ENCODE peak calls at places on chromosomes 3 and 15, in eight cellular contexts. T, Y, S, N, Z, C, J and F are unnamed samples.

GRCh38 chr15:59020321-59020720 is 32.9 kb downstream of the RNF111 start:
- DNase-seq in Y (no peak), T (no peak), S (no peak), N (no peak), C (no peak), J (no peak), Z (no peak), F (no peak)

GRCh38 chr15:100124936-100125626 is 216.7 kb downstream of the ADAMTS17 start:
- DNase-seq in Z (no peak), Y (no peak), N (no peak), C (no peak), S (no peak), J (no peak), T (no peak), F (no peak)

GRCh38 chr3:23157331-23157730 is 45.8 kb upstream of the UBE2E2 start:
- DNase-seq in J (no peak), C (no peak), N (no peak), Z (no peak), T (no peak), Y (no peak), S (no peak), F (no peak)

GRCh38 chr15:69535101-69535638 is 82.6 kb downstream of the RPLP1 start:
- DNase-seq in N (no peak), Y (no peak), T (peak), J (no peak), C (no peak), Z (no peak), S (no peak), F (no peak)

GRCh38 chr3:17330660-17331059 is 411.8 kb downstream of the TBC1D5 start:
- DNase-seq in J (no peak), T (no peak), Y (no peak), Z (no peak), S (no peak), N (no peak), C (no peak), F (no peak)

GRCh38 chr3:172204716-172205115 is 165.3 kb downstream of the FNDC3B start:
- DNase-seq in Z (no peak), C (no peak), T (no peak), Y (no peak), S (no peak), N (no peak), J (no peak), F (no peak)

GRCh38 chr3:23202203-23202920 is 765 bp upstream of the UBE2E2 start:
- DNase-seq in Z (no peak), N (no peak), S (no peak), J (no peak), T (peak), Y (no peak), C (no peak), F (peak)

GRCh38 chr15:82995938-82996337 is 9.9 kb downstream of the RAMAC start:
- DNase-seq in J (no peak), N (no peak), T (no peak), S (no peak), Y (no peak), C (no peak), Z (no peak), F (peak)

GRCh38 chr3:105513042-105513441 is 146.3 kb downstream of the ALCAM start:
- DNase-seq in Z (no peak), C (no peak), Y (no peak), N (no peak), S (no peak), T (no peak), J (no peak), F (no peak)

GRCh38 chr3:195066441-195066841 is 204.5 kb downstream of the XXYLT1 start:
- DNase-seq in Y (no peak), N (no peak), Z (no peak), T (no peak), S (no peak), J (no peak), C (peak), F (no peak)

GRCh38 chr3:47791193-47791855 is 9.6 kb upstream of the SMARCC1 start:
- DNase-seq in J (no peak), Y (no peak), S (no peak), N (no peak), Z (no peak), C (peak), T (no peak), F (peak)

GRCh38 chr3:25584011-25584789 is 80.5 kb downstream of the TOP2B start:
- DNase-seq in Y (no peak), J (no peak), N (no peak), Z (no peak), C (no peak), T (peak), S (no peak), F (no peak)

GRCh38 chr15:37134699-37135131 is 34.4 kb upstream of the MEIS2 start:
- DNase-seq in Y (no peak), T (no peak), C (no peak), J (no peak), N (no peak), Z (no peak), S (no peak), F (peak)

GRCh38 chr3:115147329-115148141 is 447 bp upstream of the ZBTB20 start:
- DNase-seq in Z (peak), Y (peak), N (peak), J (peak), T (peak), S (peak), C (peak), F (peak)

GRCh38 chr3:79473993-79474392 is 293.8 kb downstream of the ROBO1 start:
- DNase-seq in C (no peak), J (no peak), Z (no peak), S (no peak), N (no peak), T (no peak), Y (no peak), F (no peak)

GRCh38 chr15:67097893-67098740 is 32.7 kb downstream of the SMAD3 start:
- DNase-seq in C (no peak), Y (peak), S (peak), T (no peak), N (no peak), Z (no peak), J (peak), F (peak)

GRCh38 chr15:31438601-31439265 is 112.1 kb downstream of the KLF13 start:
- DNase-seq in N (no peak), S (no peak), Y (no peak), C (no peak), T (no peak), J (no peak), Z (no peak), F (no peak)

GRCh38 chr3:149384911-149385321 is 7.5 kb upstream of the TM4SF1 start:
- DNase-seq in C (no peak), T (peak), J (peak), N (no peak), Z (no peak), Y (no peak), S (no peak), F (no peak)

GRCh38 chr15:27418729-27419128 is 447.7 kb downstream of the GABRG3 start:
- DNase-seq in J (no peak), Z (no peak), Y (no peak), S (no peak), T (peak), N (no peak), C (no peak), F (no peak)

GRCh38 chr15:100713163-100713867 is 110.9 kb downstream of the ASB7 start:
- DNase-seq in S (no peak), N (no peak), Y (no peak), J (peak), Z (no peak), C (peak), T (peak), F (no peak)

GRCh38 chr3:189488241-189488767 is 142.9 kb upstream of the TP63 start:
- DNase-seq in N (no peak), C (no peak), J (no peak), Y (no peak), S (no peak), Z (no peak), T (peak), F (peak)

GRCh38 chr15:69926011-69926410 is 171.7 kb downstream of the TLE3 start:
- DNase-seq in Z (no peak), Y (no peak), C (no peak), T (no peak), N (no peak), J (no peak), S (no peak), F (no peak)

GRCh38 chr3:15387735-15388134 is 39.6 kb downstream of the METTL6 start:
- DNase-seq in T (no peak), C (no peak), S (no peak), J (no peak), N (no peak), Y (no peak), Z (no peak), F (no peak)
- H3K27ac ChIP-seq in T (no peak), C (peak), S (no peak), J (no peak), N (peak), Y (peak), Z (no peak), F (no peak)

GRCh38 chr3:187997490-187997889 is 156.5 kb upstream of the LPP start:
- DNase-seq in Z (no peak), T (no peak), S (no peak), N (no peak), C (no peak), J (no peak), Y (no peak), F (no peak)
- H3K27ac ChIP-seq in Z (no peak), T (no peak), S (no peak), N (no peak), C (no peak), J (no peak), Y (no peak), F (no peak)

GRCh38 chr3:5021116-5021515 is 41.9 kb downstream of the BHLHE40 start:
- DNase-seq in S (no peak), T (no peak), C (no peak), Z (no peak), Y (no peak), N (no peak), J (no peak), F (no peak)
- H3K27ac ChIP-seq in S (no peak), T (no peak), C (no peak), Z (no peak), Y (no peak), N (no peak), J (no peak), F (no peak)

GRCh38 chr3:14453368-14453710 is 50.9 kb downstream of the SLC6A6 start:
- DNase-seq in N (no peak), S (no peak), J (no peak), Z (no peak), T (no peak), Y (no peak), C (no peak), F (no peak)
- H3K27ac ChIP-seq in N (no peak), S (no peak), J (peak), Z (no peak), T (peak), Y (peak), C (peak), F (peak)

GRCh38 chr3:62416109-62416508 is 42.8 kb upstream of the FEZF2 start:
- DNase-seq in S (no peak), T (no peak), J (no peak), N (no peak), Y (no peak), Z (no peak), C (no peak), F (no peak)

GRCh38 chr3:62415312-62415791 is 42.0 kb upstream of the FEZF2 start:
- DNase-seq in S (no peak), T (peak), Y (no peak), J (no peak), C (no peak), Z (no peak), N (no peak), F (peak)

DNA sequence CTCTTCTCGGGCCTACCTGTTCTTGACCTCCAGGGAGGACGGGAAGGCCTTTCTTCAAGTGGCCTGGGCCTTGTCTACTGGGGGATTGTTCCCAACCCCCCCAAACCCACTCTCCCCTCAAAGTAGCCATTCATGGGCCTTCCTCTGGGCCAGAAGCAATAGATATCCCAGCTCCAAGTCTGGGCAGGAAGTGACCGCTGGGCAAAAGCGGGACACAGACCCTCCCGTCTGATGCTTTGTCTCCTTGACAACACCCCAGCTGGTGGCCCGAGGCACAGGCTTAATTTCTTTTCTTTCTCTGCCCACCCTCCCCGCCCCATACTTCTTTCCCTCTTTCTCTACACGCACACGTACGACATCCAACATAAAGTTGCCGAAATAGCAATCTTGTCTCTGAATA is 41.4 kb upstream of the FEZF2 start:
- DNase-seq in S (no peak), C (no peak), T (peak), Y (no peak), Z (no peak), J (no peak), N (no peak), F (no peak)
- H3K27ac ChIP-seq in S (no peak), C (no peak), T (peak), Y (no peak), Z (no peak), J (no peak), N (no peak), F (no peak)

GRCh38 chr15:91104111-91104510 is 4.1 kb downstream of the SV2B start:
- DNase-seq in J (no peak), Y (peak), S (no peak), T (no peak), N (no peak), C (no peak), Z (no peak), F (no peak)
- H3K27ac ChIP-seq in J (no peak), Y (peak), S (no peak), T (no peak), N (no peak), C (no peak), Z (no peak), F (no peak)

GRCh38 chr3:70982274-70982673 is 601.3 kb downstream of the FOXP1 start:
- DNase-seq in Z (no peak), T (no peak), C (no peak), Y (no peak), N (no peak), S (no peak), J (no peak), F (no peak)
- H3K27ac ChIP-seq in Z (peak), T (no peak), C (peak), Y (peak), N (no peak), S (peak), J (peak), F (peak)

GRCh38 chr3:177282028-177282655 is 84.9 kb upstream of the TBL1XR1 start:
- DNase-seq in T (no peak), Y (no peak), S (no peak), C (no peak), J (no peak), N (no peak), Z (no peak), F (peak)

GRCh38 chr3:177279118-177279815 is 82.0 kb upstream of the TBL1XR1 start:
- DNase-seq in C (no peak), S (no peak), T (peak), N (no peak), J (no peak), Z (no peak), Y (no peak), F (no peak)

GRCh38 chr3:177283983-177284382 is 86.7 kb upstream of the TBL1XR1 start:
- DNase-seq in N (no peak), J (no peak), Y (no peak), Z (no peak), S (no peak), C (no peak), T (no peak), F (no peak)

GRCh38 chr3:177284383-177284881 is 87.2 kb upstream of the TBL1XR1 start:
- DNase-seq in N (no peak), Y (peak), S (peak), Z (peak), C (no peak), J (peak), T (peak), F (peak)

GRCh38 chr3:177281292-177281942 is 84.1 kb upstream of the TBL1XR1 start:
- DNase-seq in T (peak), C (peak), S (no peak), Z (no peak), J (no peak), N (no peak), Y (no peak), F (no peak)
- H3K27ac ChIP-seq in T (no peak), C (peak), S (no peak), Z (no peak), J (no peak), N (no peak), Y (no peak), F (no peak)

DNA sequence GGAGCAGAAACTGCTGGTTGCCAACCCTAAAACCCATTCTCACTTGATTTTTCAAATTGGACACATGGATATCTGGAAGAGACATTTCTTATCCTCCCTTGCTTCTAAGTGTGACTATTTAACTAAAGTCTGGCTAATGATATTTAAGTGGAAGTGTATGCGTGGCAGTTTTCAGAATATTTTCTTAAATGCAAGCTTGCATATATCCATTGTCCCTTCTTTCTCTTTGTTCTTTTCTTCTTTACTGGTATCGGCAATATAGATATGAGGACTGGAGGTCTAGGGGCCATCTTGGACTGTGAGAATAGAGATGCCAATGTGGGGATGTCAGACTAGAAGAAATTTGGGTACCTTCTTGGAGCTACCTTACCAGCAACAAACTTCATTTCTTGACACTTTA is 364.3 kb upstream of the DPH6 start:
- DNase-seq in J (no peak), T (no peak), Z (no peak), S (no peak), Y (no peak), C (no peak), N (no peak), F (no peak)
- H3K27ac ChIP-seq in J (no peak), T (no peak), Z (no peak), S (no peak), Y (no peak), C (no peak), N (no peak), F (no peak)